ENCODE peak calls at places on chromosomes 7 and 10, in five cellular contexts. G is dorsolateral prefrontal cortex, S is tibial nerve, T is esophagus squamous epithelium, H is GM20000. P is an unnamed sample.
A peak's percentile ranks its signal among the peaks of the same experiment; 100 is the strongest.

GRCh38 chr10:97278491-97278989 is 13.9 kb downstream of the ARHGAP19 start:
- DNase-seq in G (no peak), S (no peak), T (no peak), H (peak; percentile 46), P (no peak)

GRCh38 chr10:114767589-114768393 is 53.8 kb upstream of the FHIP2A start:
- DNase-seq in G (peak; percentile 48), S (no peak), T (no peak), H (peak; percentile 51), P (no peak)

GRCh38 chr7:152177696-152178404 is 152.4 kb downstream of the GALNT11 start:
- DNase-seq in G (no peak), S (no peak), T (no peak), H (no peak), P (no peak)

GRCh38 chr10:13414855-13415254 is 66.8 kb upstream of the SEPHS1 start:
- DNase-seq in G (no peak), S (no peak), T (no peak), H (no peak), P (no peak)

GRCh38 chr7:16753102-16753931 is at the start of gene TSPAN13:
- DNase-seq in G (peak; percentile 82), S (peak; percentile 13), T (peak; percentile 46), H (peak; percentile 56), P (peak; percentile 50)

GRCh38 chr7:91239171-91239604 is 25.0 kb upstream of the FZD1 start:
- DNase-seq in G (no peak), S (peak; percentile 15), T (no peak), H (no peak), P (no peak)

GRCh38 chr10:119268871-119269506 is 61.6 kb downstream of the GRK5 start:
- DNase-seq in G (no peak), S (no peak), T (no peak), H (peak; percentile 84), P (no peak)

GRCh38 chr7:134777908-134778580 is 1.4 kb upstream of the CALD1 start:
- DNase-seq in G (no peak), S (peak; percentile 8), T (no peak), H (no peak), P (no peak)

GRCh38 chr10:49299816-49300139 is 808 bp downstream of the C10orf71 start:
- DNase-seq in G (no peak), S (no peak), T (no peak), H (no peak), P (no peak)

GRCh38 chr10:102729090-102730026 is 14.4 kb upstream of the WBP1L start:
- DNase-seq in G (peak; percentile 92), S (peak; percentile 90), T (no peak), H (peak; percentile 64), P (peak; percentile 90)

GRCh38 chr7:44769381-44770209 is 20.9 kb downstream of the ZMIZ2 start:
- DNase-seq in G (no peak), S (peak; percentile 18), T (no peak), H (peak; percentile 77), P (no peak)

GRCh38 chr10:50596456-50596855 is 27.3 kb downstream of the SGMS1 start:
- DNase-seq in G (no peak), S (no peak), T (no peak), H (no peak), P (no peak)

GRCh38 chr10:19658131-19658530 is 158.1 kb upstream of the PLXDC2 start:
- DNase-seq in G (no peak), S (no peak), T (no peak), H (no peak), P (no peak)

GRCh38 chr7:80186721-80187120 is 52.1 kb downstream of the GNAI1 start:
- DNase-seq in G (no peak), S (no peak), T (no peak), H (no peak), P (no peak)

GRCh38 chr10:21751341-21752310 is 217.6 kb downstream of the MLLT10 start:
- DNase-seq in G (no peak), S (no peak), T (no peak), H (no peak), P (no peak)

GRCh38 chr7:85554294-85554877 is 367.5 kb upstream of the SEMA3D start:
- DNase-seq in G (no peak), S (peak; percentile 27), T (no peak), H (peak; percentile 11), P (no peak)

GRCh38 chr7:99618726-99619125 is 2.0 kb downstream of the ZSCAN25 start:
- DNase-seq in G (no peak), S (no peak), T (no peak), H (no peak), P (no peak)

GRCh38 chr10:75097666-75098285 is 13.7 kb upstream of the SAMD8 start:
- DNase-seq in G (no peak), S (no peak), T (no peak), H (no peak), P (no peak)

GRCh38 chr7:37162106-37162505 is 286.6 kb downstream of the ELMO1 start:
- DNase-seq in G (no peak), S (no peak), T (no peak), H (no peak), P (no peak)

GRCh38 chr7:68440870-68441269 is 1157.4 kb upstream of the AUTS2 start:
- DNase-seq in G (no peak), S (no peak), T (no peak), H (no peak), P (no peak)

GRCh38 chr7:38057829-38058228 is 120.2 kb upstream of the STARD3NL start:
- DNase-seq in G (no peak), S (no peak), T (no peak), H (no peak), P (no peak)

GRCh38 chr7:134327896-134328295 is 11.2 kb upstream of the SLC35B4 start:
- DNase-seq in G (no peak), S (peak; percentile 21), T (no peak), H (peak; percentile 63), P (no peak)

GRCh38 chr7:116732788-116733709 is 61.1 kb downstream of the MET start:
- DNase-seq in G (no peak), S (no peak), T (no peak), H (no peak), P (no peak)

GRCh38 chr7:102119925-102120324 is 166.7 kb upstream of the SH2B2 start:
- DNase-seq in G (peak; percentile 45), S (no peak), T (no peak), H (no peak), P (no peak)

GRCh38 chr10:93254180-93254847 is 180.6 kb downstream of the CYP26A1 start:
- DNase-seq in G (no peak), S (no peak), T (no peak), H (no peak), P (no peak)

GRCh38 chr7:15495170-15495569 is 66.6 kb downstream of the AGMO start:
- DNase-seq in G (no peak), S (no peak), T (no peak), H (peak; percentile 4), P (no peak)

GRCh38 chr7:130289478-130289877 is 3.5 kb upstream of the CPA4 start:
- DNase-seq in G (no peak), S (no peak), T (no peak), H (no peak), P (no peak)

DNA sequence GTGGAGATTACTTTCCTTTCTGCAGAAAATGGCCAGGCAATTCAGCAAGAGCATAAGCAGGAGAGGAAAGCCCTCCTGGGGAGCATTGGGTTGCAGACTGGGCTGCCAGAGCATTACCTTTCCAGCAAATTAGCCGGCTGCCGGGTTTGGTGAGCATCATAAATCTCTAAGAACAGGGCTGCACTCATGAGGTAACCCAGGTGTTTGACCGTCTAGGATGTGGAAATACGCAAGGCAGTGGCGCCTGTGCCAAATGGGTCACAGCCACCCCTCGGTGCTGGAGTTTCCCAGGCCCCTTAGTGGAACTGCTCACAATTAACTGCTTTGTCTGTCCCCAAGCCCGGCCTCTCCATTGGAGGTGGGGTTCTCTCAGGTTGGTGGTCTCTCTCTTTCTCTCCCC is 26.9 kb downstream of the PTN start:
- DNase-seq in G (no peak), S (no peak), T (no peak), H (no peak), P (no peak)
- TF ChIP-seq CTCF in G (no peak), S (no peak), T (no peak), H (no peak), P (no peak)

GRCh38 chr7:1781369-1781768 is 111.3 kb downstream of the ELFN1 start:
- DNase-seq in G (peak; percentile 12), S (no peak), T (no peak), H (no peak), P (no peak)

GRCh38 chr7:1777122-1777521 is 107.0 kb downstream of the ELFN1 start:
- DNase-seq in G (no peak), S (no peak), T (no peak), H (no peak), P (no peak)

GRCh38 chr7:1775389-1775788 is 105.3 kb downstream of the ELFN1 start:
- DNase-seq in G (no peak), S (no peak), T (no peak), H (no peak), P (no peak)

GRCh38 chr7:1779445-1779844 is 109.4 kb downstream of the ELFN1 start:
- DNase-seq in G (no peak), S (no peak), T (no peak), H (no peak), P (no peak)
- TF ChIP-seq CTCF in G (no peak), S (no peak), T (no peak), H (no peak), P (no peak)

DNA sequence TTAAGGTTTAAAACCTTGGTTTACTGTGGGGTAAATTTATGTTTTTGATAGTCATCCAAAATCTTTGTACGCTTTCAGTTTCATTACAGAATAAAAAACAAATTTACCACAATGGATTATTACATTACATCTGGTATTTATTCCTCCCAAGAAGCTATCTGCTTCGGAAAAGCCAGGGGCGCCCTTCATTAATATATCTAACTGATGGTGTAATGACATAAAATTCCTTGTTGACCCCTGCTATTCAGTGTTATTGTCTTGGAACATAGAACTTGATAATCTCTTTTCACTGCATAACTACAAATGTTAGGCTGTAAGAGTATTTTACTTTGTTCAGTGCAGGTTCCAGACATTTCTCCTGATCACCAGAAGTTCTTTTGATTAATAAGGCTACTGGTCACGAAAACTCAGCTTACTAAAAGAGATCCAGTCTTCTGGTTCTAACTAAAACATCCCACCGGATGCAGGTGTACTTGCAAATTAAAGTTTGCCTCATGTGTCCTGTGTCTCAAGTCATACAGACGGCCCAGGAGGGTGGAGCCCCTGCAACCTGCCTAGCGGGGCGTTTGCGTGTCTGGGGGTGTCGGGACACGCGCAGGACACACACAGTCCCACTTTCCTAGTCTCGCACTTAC is 570 bp upstream of the GLCCI1 start:
- DNase-seq in G (no peak), S (no peak), T (no peak), H (no peak), P (no peak)
- TF ChIP-seq CTCF in G (no peak), S (no peak), T (no peak), H (no peak), P (no peak)

GRCh38 chr7:115709664-115710063 is 320.9 kb downstream of the TFEC start:
- DNase-seq in G (no peak), S (no peak), T (no peak), H (no peak), P (no peak)

GRCh38 chr7:115707684-115708341 is 322.8 kb downstream of the TFEC start:
- DNase-seq in G (no peak), S (no peak), T (no peak), H (no peak), P (no peak)

GRCh38 chr7:115704884-115705283 is 325.7 kb downstream of the TFEC start:
- DNase-seq in G (no peak), S (no peak), T (no peak), H (no peak), P (no peak)

DNA sequence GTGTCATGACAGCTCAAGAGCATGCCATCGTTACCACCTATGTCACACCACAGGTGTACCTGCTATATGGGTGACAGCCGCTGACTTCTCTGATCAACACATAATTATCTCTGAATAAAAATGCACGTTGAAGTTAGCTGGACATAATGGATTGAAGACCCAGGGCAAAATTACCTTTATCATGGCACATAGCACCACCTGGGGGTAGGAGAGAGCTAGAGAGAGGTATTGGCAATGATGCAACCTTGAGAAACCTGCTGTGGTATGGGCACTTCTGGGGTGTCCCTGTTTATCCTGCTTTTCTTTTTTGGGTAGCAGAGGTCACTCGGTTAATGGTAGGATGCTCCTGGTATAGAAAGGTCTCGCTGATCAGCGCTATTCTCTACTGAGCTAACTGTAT is 323.3 kb downstream of the TFEC start:
- DNase-seq in G (no peak), S (no peak), T (no peak), H (no peak), P (no peak)
- TF ChIP-seq CTCF in G (no peak), S (no peak), T (no peak), H (no peak), P (no peak)

P was measured in omental fat pad.